ENCODE peak calls at places on chromosomes 1 and 21, in seven cellular contexts. R is Panc1, O is HepG2, Q is K562, S is H1, I is HCT116, Z is GM12878. A is an unnamed sample.

GRCh38 chr1:110584045-110584444 is 22.1 kb downstream of the KCNA2 start:
- DNase-seq in Z (no peak), O (no peak), Q (no peak), I (no peak), S (no peak), R (no peak), A (no peak)

GRCh38 chr1:228098323-228098931 is 4.7 kb downstream of the C1orf35 start:
- DNase-seq in I (no peak), R (no peak), O (no peak), Z (no peak), S (no peak), Q (peak; percentile 29), A (peak; percentile 8)

GRCh38 chr1:182459949-182460348 is 10.0 kb downstream of the RGSL1 start:
- DNase-seq in R (no peak), O (no peak), I (no peak), S (no peak), Z (no peak), Q (no peak), A (no peak)

GRCh38 chr1:53733975-53734649 is 4.9 kb downstream of the GLIS1 start:
- DNase-seq in O (no peak), Q (no peak), I (no peak), R (peak; percentile 79), Z (no peak), S (no peak), A (no peak)

GRCh38 chr1:99139876-99140275 is 124.4 kb upstream of the PLPPR4 start:
- DNase-seq in Q (no peak), Z (no peak), R (no peak), I (no peak), S (no peak), O (no peak), A (no peak)

GRCh38 chr1:89996415-89997110 is 1.7 kb downstream of the ZNF326 start:
- DNase-seq in S (no peak), O (peak; percentile 12), Q (no peak), Z (no peak), I (no peak), R (no peak), A (no peak)

GRCh38 chr1:181508486-181509165 is 25.3 kb downstream of the CACNA1E start:
- DNase-seq in Z (peak; percentile 69), R (no peak), Q (no peak), O (no peak), S (no peak), I (no peak), A (no peak)

GRCh38 chr1:229070168-229070567 is 200.7 kb upstream of the RAB4A start:
- DNase-seq in O (no peak), I (no peak), Q (no peak), R (no peak), S (no peak), Z (no peak), A (peak; percentile 60)

GRCh38 chr1:39387452-39387851 is 104.0 kb upstream of the BMP8A start:
- DNase-seq in S (no peak), R (no peak), Z (no peak), I (peak; percentile 83), O (peak; percentile 84), Q (peak; percentile 51), A (no peak)

GRCh38 chr1:60878323-60878722 is 204.0 kb upstream of the NFIA start:
- DNase-seq in S (no peak), R (no peak), Z (no peak), Q (no peak), I (no peak), O (no peak), A (no peak)

GRCh38 chr1:201896951-201897391 is 8.3 kb downstream of the SHISA4 start:
- DNase-seq in R (no peak), O (no peak), I (no peak), S (no peak), Z (no peak), Q (no peak), A (no peak)

GRCh38 chr1:30407862-30408580 is 315.4 kb downstream of the MATN1 start:
- DNase-seq in S (peak; percentile 23), I (no peak), O (no peak), Q (no peak), R (no peak), Z (no peak), A (peak; percentile 60)

GRCh38 chr1:7279753-7280150 is 491.3 kb upstream of the VAMP3 start:
- DNase-seq in I (no peak), R (no peak), Z (no peak), O (no peak), S (no peak), Q (no peak), A (no peak)

GRCh38 chr1:41591891-41592290 is 107.4 kb upstream of the EDN2 start:
- DNase-seq in O (no peak), Z (no peak), S (no peak), R (no peak), Q (no peak), I (no peak), A (no peak)

GRCh38 chr1:240247899-240248298 is 156.2 kb downstream of the FMN2 start:
- DNase-seq in S (no peak), O (no peak), R (no peak), Q (no peak), Z (no peak), I (no peak), A (no peak)

GRCh38 chr1:61170328-61171238 is 88.2 kb downstream of the NFIA start:
- DNase-seq in I (peak; percentile 19), R (no peak), Q (peak; percentile 76), O (no peak), Z (no peak), S (no peak), A (no peak)

GRCh38 chr1:90710579-90711536 is 6.2 kb downstream of the BARHL2 start:
- DNase-seq in I (no peak), O (no peak), S (peak; percentile 76), Z (no peak), Q (no peak), R (no peak), A (peak; percentile 55)

GRCh38 chr1:153629343-153629665 is 1.1 kb downstream of the S100A1 start:
- DNase-seq in R (no peak), S (no peak), Z (no peak), Q (no peak), O (peak; percentile 46), I (no peak), A (no peak)

GRCh38 chr1:153630384-153630783 is 2.1 kb downstream of the S100A1 start:
- DNase-seq in I (no peak), S (no peak), Z (no peak), Q (no peak), O (no peak), R (no peak), A (no peak)

GRCh38 chr1:153628638-153629342 is 556 bp downstream of the S100A1 start:
- DNase-seq in O (no peak), I (no peak), Q (no peak), Z (no peak), R (no peak), S (no peak), A (no peak)

GRCh38 chr1:153631047-153632022 is 2.5 kb upstream of the CHTOP start:
- DNase-seq in Q (no peak), I (no peak), Z (no peak), O (peak; percentile 78), R (no peak), S (no peak), A (no peak)

DNA sequence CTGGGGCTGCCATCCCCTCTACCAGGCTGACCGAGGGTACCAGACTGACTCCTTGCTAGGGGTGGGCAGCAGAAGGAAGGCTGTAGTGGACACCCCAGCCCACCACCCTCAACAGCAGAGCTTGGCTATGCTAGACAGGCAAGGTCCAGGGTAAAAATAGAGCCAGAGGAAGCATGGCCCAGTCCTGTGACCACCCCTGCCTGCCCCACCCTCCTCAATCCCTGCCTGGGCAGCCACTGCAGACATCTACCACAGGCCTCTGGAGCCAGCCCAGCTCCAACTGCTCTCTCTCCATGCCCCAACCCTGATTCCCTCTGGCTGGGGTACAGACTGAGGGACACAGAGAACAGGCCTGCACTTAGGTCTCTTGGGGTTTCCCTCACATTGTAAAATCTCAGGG is 1.7 kb downstream of the S100A1 start:
- DNase-seq in Z (no peak), S (no peak), O (no peak), I (no peak), Q (no peak), R (no peak), A (no peak)
- H3K27ac ChIP-seq in Z (no peak overlapping the region), S (no peak overlapping the region), O (peak overlapping the region; percentile 87), I (no peak overlapping the region), Q (no peak overlapping the region), R (no peak overlapping the region), A (no peak overlapping the region)

GRCh38 chr1:209384710-209385550 is 198.6 kb upstream of the CAMK1G start:
- DNase-seq in S (no peak), Z (no peak), Q (no peak), R (no peak), I (no peak), O (no peak), A (no peak)

GRCh38 chr1:209382701-209383100 is 200.8 kb upstream of the CAMK1G start:
- DNase-seq in Q (no peak), I (no peak), O (no peak), Z (no peak), R (no peak), S (no peak), A (no peak)

GRCh38 chr1:209383907-209384709 is 199.4 kb upstream of the CAMK1G start:
- DNase-seq in Q (no peak), R (no peak), S (no peak), O (no peak), I (no peak), Z (no peak), A (no peak)

GRCh38 chr1:209386156-209386555 is 197.4 kb upstream of the CAMK1G start:
- DNase-seq in Q (no peak), O (no peak), R (no peak), Z (no peak), I (no peak), S (no peak), A (no peak)

GRCh38 chr1:209383422-209383821 is 200.1 kb upstream of the CAMK1G start:
- DNase-seq in Z (no peak), Q (no peak), R (no peak), I (no peak), S (no peak), O (no peak), A (no peak)
- TF ChIP-seq SIN3A in Z (no peak), Q (no peak), R (no peak), I (no peak), S (no peak), O (no peak), A (no peak)

GRCh38 chr1:231927431-231927830 is 300.8 kb downstream of the DISC1 start:
- DNase-seq in Z (no peak), S (no peak), I (no peak), R (no peak), Q (no peak), O (no peak), A (no peak)

GRCh38 chr1:231931146-231931545 is 304.6 kb downstream of the DISC1 start:
- DNase-seq in O (no peak), S (no peak), R (no peak), I (no peak), Q (no peak), Z (no peak), A (no peak)

GRCh38 chr1:231926933-231927332 is 300.3 kb downstream of the DISC1 start:
- DNase-seq in Q (no peak), O (no peak), Z (no peak), S (no peak), R (no peak), I (no peak), A (no peak)

GRCh38 chr1:231930257-231930947 is 303.8 kb downstream of the DISC1 start:
- DNase-seq in R (no peak), Q (no peak), I (no peak), O (no peak), S (no peak), Z (no peak), A (peak; percentile 50)

GRCh38 chr1:231929311-231929710 is 302.7 kb downstream of the DISC1 start:
- DNase-seq in R (no peak), I (no peak), S (no peak), Z (no peak), Q (no peak), O (no peak), A (no peak)
- H3K27ac ChIP-seq in R (no peak overlapping the region), I (no peak overlapping the region), S (no peak overlapping the region), Z (no peak overlapping the region), Q (no peak overlapping the region), O (no peak overlapping the region), A (peak overlapping the region; percentile 22)

GRCh38 chr21:45450741-45451740 is 46.1 kb downstream of the COL18A1 start:
- DNase-seq in I (no peak), R (no peak), Q (no peak), O (no peak), S (no peak), Z (no peak), A (no peak)
- TF ChIP-seq SIN3A in I (no peak), R (no peak), Q (no peak), O (no peak), S (no peak), Z (no peak), A (no peak)